ENCODE peak calls at places on chromosomes 13 and 19, in ten cellular contexts. K, Z, R, P, F, M, E, L, I and N are unnamed samples.

GRCh38 chr19:44005968-44006367 is 3.2 kb downstream of the ZNF230 start:
- DNase-seq in M (no peak), L (no peak), E (no peak), Z (no peak), R (no peak), F (peak), P (no peak), K (no peak), I (no peak), N (no peak)

GRCh38 chr13:28485551-28485950 is 9.4 kb downstream of the FLT1 start:
- DNase-seq in Z (no peak), P (no peak), F (no peak), M (no peak), K (no peak), L (no peak), R (no peak), E (no peak), I (no peak), N (no peak)

GRCh38 chr13:109628251-109628699 is 158.1 kb downstream of the IRS2 start:
- DNase-seq in I (no peak), P (no peak), E (no peak), F (peak), M (peak), Z (no peak), K (no peak), L (no peak), R (no peak), N (no peak)

GRCh38 chr19:49808762-49809154 is 4.3 kb downstream of the FUZ start:
- DNase-seq in R (no peak), F (peak), Z (peak), L (peak), P (peak), I (peak), K (peak), E (peak), M (peak), N (peak)

GRCh38 chr13:79779761-79780160 is 298.8 kb downstream of the NDFIP2 start:
- DNase-seq in Z (no peak), R (no peak), K (no peak), F (peak), E (no peak), L (no peak), I (peak), P (no peak), M (peak), N (no peak)

GRCh38 chr19:33785795-33786194 is 10.9 kb upstream of the KCTD15 start:
- DNase-seq in Z (no peak), E (no peak), K (no peak), F (peak), L (no peak), I (no peak), M (peak), P (no peak), R (no peak), N (no peak)

GRCh38 chr13:50079278-50080157 is 64.3 kb downstream of the KCNRG start:
- DNase-seq in L (no peak), R (no peak), P (peak), M (peak), F (no peak), I (no peak), E (no peak), Z (no peak), K (no peak), N (no peak)

GRCh38 chr19:33395561-33396550 is 22.3 kb downstream of the CEBPG start:
- DNase-seq in M (peak), I (peak), P (no peak), F (peak), K (no peak), R (no peak), Z (peak), L (no peak), E (no peak), N (no peak)

GRCh38 chr19:31285744-31286143 is 63.5 kb downstream of the TSHZ3 start:
- DNase-seq in M (peak), I (no peak), L (no peak), P (no peak), K (no peak), R (no peak), Z (no peak), F (peak), E (no peak), N (no peak)

GRCh38 chr13:79796116-79796515 is 315.2 kb downstream of the NDFIP2 start:
- DNase-seq in K (no peak), Z (no peak), P (no peak), R (no peak), I (no peak), L (no peak), E (no peak), F (no peak), M (no peak), N (no peak)

GRCh38 chr13:43239441-43239840 is 216.1 kb downstream of the DNAJC15 start:
- DNase-seq in M (no peak), P (no peak), K (no peak), Z (no peak), I (no peak), F (no peak), R (no peak), L (no peak), E (no peak), N (no peak)

GRCh38 chr19:42169486-42169885 is 37.2 kb upstream of the POU2F2 start:
- DNase-seq in P (no peak), Z (no peak), L (no peak), R (no peak), M (no peak), F (no peak), I (no peak), K (no peak), E (no peak), N (no peak)

GRCh38 chr19:29524912-29525870 is 603 bp upstream of the VSTM2B start:
- DNase-seq in E (peak), P (no peak), I (no peak), K (no peak), M (no peak), F (no peak), Z (no peak), L (peak), R (no peak), N (no peak)

GRCh38 chr19:7010722-7011593 is 10.3 kb downstream of the MBD3L2B start:
- DNase-seq in K (no peak), E (no peak), M (no peak), P (no peak), R (no peak), L (no peak), I (no peak), F (no peak), Z (peak), N (no peak)